ENCODE peak calls at places on chromosomes 7 and 10, in six cellular contexts. One of them, this sample, is unnamed.

GRCh38 chr10:110508806-110509544 is 11.3 kb downstream of the DUSP5 start:
- DNase-seq in right atrium auricular region: no peak
- DNase-seq in OCI-LY7: no peak
- DNase-seq in heart left ventricle: peak; percentile 68
- DNase-seq in Panc1: no peak
- DNase-seq in neuronal stem cell: no peak
- DNase-seq in this sample: no peak

GRCh38 chr7:37659971-37660370 is 23.6 kb upstream of the GPR141 start:
- DNase-seq in OCI-LY7: no peak
- DNase-seq in neuronal stem cell: no peak
- DNase-seq in Panc1: no peak
- DNase-seq in heart left ventricle: no peak
- DNase-seq in right atrium auricular region: no peak
- DNase-seq in this sample: no peak

GRCh38 chr10:72035488-72035887 is 52.9 kb downstream of the SPOCK2 start:
- DNase-seq in neuronal stem cell: no peak
- DNase-seq in heart left ventricle: no peak
- DNase-seq in right atrium auricular region: no peak
- DNase-seq in Panc1: no peak
- DNase-seq in OCI-LY7: no peak
- DNase-seq in this sample: no peak

GRCh38 chr10:117461766-117462423 is 80.7 kb upstream of the EMX2 start:
- DNase-seq in neuronal stem cell: no peak
- DNase-seq in right atrium auricular region: peak; percentile 71
- DNase-seq in heart left ventricle: no peak
- DNase-seq in Panc1: peak; percentile 80
- DNase-seq in OCI-LY7: no peak
- DNase-seq in this sample: no peak

GRCh38 chr10:31709028-31709427 is 219.6 kb downstream of the ARHGAP12 start:
- DNase-seq in Panc1: peak; percentile 4
- DNase-seq in neuronal stem cell: no peak
- DNase-seq in heart left ventricle: no peak
- DNase-seq in right atrium auricular region: no peak
- DNase-seq in OCI-LY7: no peak
- DNase-seq in this sample: no peak

GRCh38 chr7:23931633-23932032 is 221.6 kb downstream of the STK31 start:
- DNase-seq in neuronal stem cell: no peak
- DNase-seq in heart left ventricle: no peak
- DNase-seq in Panc1: no peak
- DNase-seq in OCI-LY7: no peak
- DNase-seq in right atrium auricular region: no peak
- DNase-seq in this sample: no peak

GRCh38 chr10:26517141-26517890 is 79.2 kb downstream of the APBB1IP start:
- DNase-seq in right atrium auricular region: no peak
- DNase-seq in heart left ventricle: no peak
- DNase-seq in OCI-LY7: no peak
- DNase-seq in Panc1: no peak
- DNase-seq in neuronal stem cell: no peak
- DNase-seq in this sample: no peak

GRCh38 chr7:47102442-47102841 is 479.5 kb downstream of the TNS3 start:
- DNase-seq in neuronal stem cell: no peak
- DNase-seq in right atrium auricular region: no peak
- DNase-seq in OCI-LY7: no peak
- DNase-seq in Panc1: no peak
- DNase-seq in heart left ventricle: no peak
- DNase-seq in this sample: no peak

GRCh38 chr10:70308121-70309060 is 24.6 kb upstream of the NPFFR1 start:
- DNase-seq in heart left ventricle: no peak
- DNase-seq in right atrium auricular region: no peak
- DNase-seq in neuronal stem cell: no peak
- DNase-seq in OCI-LY7: no peak
- DNase-seq in Panc1: no peak
- DNase-seq in this sample: no peak

GRCh38 chr10:121928528-121928884 is 675 bp upstream of the ATE1 start:
- DNase-seq in Panc1: no peak
- DNase-seq in OCI-LY7: peak; percentile 32
- DNase-seq in right atrium auricular region: no peak
- DNase-seq in heart left ventricle: no peak
- DNase-seq in neuronal stem cell: no peak
- DNase-seq in this sample: peak; percentile 66

GRCh38 chr10:96339956-96340904 is 18.6 kb downstream of the OPALIN start:
- DNase-seq in neuronal stem cell: peak; percentile 67
- DNase-seq in heart left ventricle: no peak
- DNase-seq in Panc1: peak; percentile 20
- DNase-seq in OCI-LY7: peak; percentile 88
- DNase-seq in right atrium auricular region: no peak
- DNase-seq in this sample: no peak

GRCh38 chr10:99748823-99749451 is 16.9 kb downstream of the CUTC start:
- DNase-seq in neuronal stem cell: no peak
- DNase-seq in OCI-LY7: no peak
- DNase-seq in right atrium auricular region: no peak
- DNase-seq in Panc1: no peak
- DNase-seq in heart left ventricle: no peak
- DNase-seq in this sample: no peak

GRCh38 chr7:117596134-117596533 is 116.3 kb downstream of the CFTR start:
- DNase-seq in OCI-LY7: no peak
- DNase-seq in Panc1: no peak
- DNase-seq in heart left ventricle: peak; percentile 25
- DNase-seq in neuronal stem cell: no peak
- DNase-seq in right atrium auricular region: no peak
- DNase-seq in this sample: no peak

GRCh38 chr7:144006029-144006428 is 5.9 kb downstream of the OR6B1 start:
- DNase-seq in neuronal stem cell: no peak
- DNase-seq in heart left ventricle: no peak
- DNase-seq in Panc1: no peak
- DNase-seq in OCI-LY7: no peak
- DNase-seq in right atrium auricular region: no peak
- DNase-seq in this sample: no peak

GRCh38 chr10:132607491-132607890 is 69.9 kb downstream of the INPP5A start:
- DNase-seq in OCI-LY7: no peak
- DNase-seq in right atrium auricular region: no peak
- DNase-seq in neuronal stem cell: no peak
- DNase-seq in Panc1: no peak
- DNase-seq in heart left ventricle: peak; percentile 56
- DNase-seq in this sample: peak; percentile 36

GRCh38 chr10:6108072-6108471 is 19.2 kb downstream of the RBM17 start:
- DNase-seq in neuronal stem cell: no peak
- DNase-seq in right atrium auricular region: no peak
- DNase-seq in heart left ventricle: no peak
- DNase-seq in OCI-LY7: no peak
- DNase-seq in Panc1: no peak
- DNase-seq in this sample: no peak

GRCh38 chr7:135342887-135343286 is 109.2 kb downstream of the STRA8 start:
- DNase-seq in neuronal stem cell: no peak
- DNase-seq in Panc1: no peak
- DNase-seq in heart left ventricle: peak; percentile 73
- DNase-seq in right atrium auricular region: no peak
- DNase-seq in OCI-LY7: no peak
- DNase-seq in this sample: no peak

GRCh38 chr10:128695931-128696330 is 569.7 kb upstream of the MKI67 start:
- DNase-seq in OCI-LY7: no peak
- DNase-seq in heart left ventricle: no peak
- DNase-seq in Panc1: no peak
- DNase-seq in right atrium auricular region: no peak
- DNase-seq in neuronal stem cell: no peak
- DNase-seq in this sample: no peak

GRCh38 chr7:116949941-116950801 is 3.1 kb upstream of the ST7 start:
- DNase-seq in Panc1: no peak
- DNase-seq in neuronal stem cell: no peak
- DNase-seq in right atrium auricular region: no peak
- DNase-seq in heart left ventricle: no peak
- DNase-seq in OCI-LY7: no peak
- DNase-seq in this sample: no peak

GRCh38 chr10:84825330-84825729 is 496.9 kb downstream of the CCSER2 start:
- DNase-seq in Panc1: no peak
- DNase-seq in OCI-LY7: no peak
- DNase-seq in right atrium auricular region: no peak
- DNase-seq in heart left ventricle: peak; percentile 62
- DNase-seq in neuronal stem cell: no peak
- DNase-seq in this sample: no peak

GRCh38 chr10:130127612-130128607 is 8.3 kb upstream of the GLRX3 start:
- DNase-seq in heart left ventricle: no peak
- DNase-seq in neuronal stem cell: peak; percentile 59
- DNase-seq in OCI-LY7: peak; percentile 69
- DNase-seq in right atrium auricular region: no peak
- DNase-seq in Panc1: peak; percentile 65
- DNase-seq in this sample: peak; percentile 51

GRCh38 chr7:102425639-102426267 is 7.6 kb upstream of the ORAI2 start:
- DNase-seq in OCI-LY7: peak; percentile 94
- DNase-seq in neuronal stem cell: no peak
- DNase-seq in heart left ventricle: peak; percentile 86
- DNase-seq in right atrium auricular region: peak; percentile 63
- DNase-seq in Panc1: no peak
- DNase-seq in this sample: peak; percentile 69

GRCh38 chr10:11097686-11098085 is 80.0 kb downstream of the CELF2 start:
- DNase-seq in heart left ventricle: no peak
- DNase-seq in right atrium auricular region: no peak
- DNase-seq in OCI-LY7: no peak
- DNase-seq in neuronal stem cell: no peak
- DNase-seq in Panc1: no peak
- DNase-seq in this sample: no peak

GRCh38 chr10:119370046-119370770 is 162.8 kb downstream of the GRK5 start:
- DNase-seq in Panc1: no peak
- DNase-seq in right atrium auricular region: peak; percentile 85
- DNase-seq in heart left ventricle: no peak
- DNase-seq in OCI-LY7: no peak
- DNase-seq in neuronal stem cell: no peak
- DNase-seq in this sample: no peak

GRCh38 chr7:29019896-29020295 is 61.8 kb upstream of the TRIL start:
- DNase-seq in heart left ventricle: no peak
- DNase-seq in Panc1: no peak
- DNase-seq in right atrium auricular region: no peak
- DNase-seq in neuronal stem cell: no peak
- DNase-seq in OCI-LY7: no peak
- DNase-seq in this sample: no peak

GRCh38 chr7:4739528-4739992 is 35.9 kb upstream of the AP5Z1 start:
- DNase-seq in right atrium auricular region: peak; percentile 73
- DNase-seq in Panc1: no peak
- DNase-seq in heart left ventricle: no peak
- DNase-seq in neuronal stem cell: no peak
- DNase-seq in OCI-LY7: no peak
- DNase-seq in this sample: no peak

GRCh38 chr10:93416824-93417223 is 65.3 kb downstream of the MYOF start:
- DNase-seq in heart left ventricle: no peak
- DNase-seq in OCI-LY7: no peak
- DNase-seq in right atrium auricular region: no peak
- DNase-seq in Panc1: no peak
- DNase-seq in neuronal stem cell: no peak
- DNase-seq in this sample: no peak

DNA sequence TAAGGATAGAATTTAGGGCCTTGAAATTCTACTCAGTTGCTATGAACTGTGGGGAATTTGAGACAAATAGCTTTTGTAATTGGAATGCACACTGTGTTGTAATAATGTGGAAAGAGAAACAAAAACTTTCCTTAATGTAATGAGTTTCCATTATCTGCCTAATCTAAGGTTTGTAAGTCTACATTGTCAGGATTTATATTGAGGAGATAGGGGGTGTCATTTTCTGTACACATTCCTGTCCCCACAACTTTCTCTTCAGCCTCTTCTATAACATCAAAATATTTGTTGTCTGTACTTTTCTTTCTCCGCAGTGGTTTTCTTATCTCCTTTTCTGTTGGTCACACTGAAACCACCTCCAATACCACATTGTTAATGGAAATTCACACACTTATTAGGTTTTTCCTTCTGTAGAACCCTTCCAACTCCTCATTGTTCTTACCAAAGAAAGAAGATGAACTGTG is 41.5 kb downstream of the ARID5B start:
- DNase-seq in heart left ventricle: no peak
- DNase-seq in neuronal stem cell: no peak
- DNase-seq in OCI-LY7: no peak
- DNase-seq in right atrium auricular region: no peak
- DNase-seq in Panc1: no peak
- DNase-seq in this sample: no peak
- H3K4me3 ChIP-seq in heart left ventricle: no peak overlapping the region
- H3K4me3 ChIP-seq in neuronal stem cell: no peak overlapping the region
- H3K4me3 ChIP-seq in OCI-LY7: peak overlapping the region; percentile 30
- H3K4me3 ChIP-seq in right atrium auricular region: no peak overlapping the region
- H3K4me3 ChIP-seq in Panc1: peak overlapping the region; percentile 14
- H3K4me3 ChIP-seq in this sample: peak overlapping the region; percentile 17

DNA sequence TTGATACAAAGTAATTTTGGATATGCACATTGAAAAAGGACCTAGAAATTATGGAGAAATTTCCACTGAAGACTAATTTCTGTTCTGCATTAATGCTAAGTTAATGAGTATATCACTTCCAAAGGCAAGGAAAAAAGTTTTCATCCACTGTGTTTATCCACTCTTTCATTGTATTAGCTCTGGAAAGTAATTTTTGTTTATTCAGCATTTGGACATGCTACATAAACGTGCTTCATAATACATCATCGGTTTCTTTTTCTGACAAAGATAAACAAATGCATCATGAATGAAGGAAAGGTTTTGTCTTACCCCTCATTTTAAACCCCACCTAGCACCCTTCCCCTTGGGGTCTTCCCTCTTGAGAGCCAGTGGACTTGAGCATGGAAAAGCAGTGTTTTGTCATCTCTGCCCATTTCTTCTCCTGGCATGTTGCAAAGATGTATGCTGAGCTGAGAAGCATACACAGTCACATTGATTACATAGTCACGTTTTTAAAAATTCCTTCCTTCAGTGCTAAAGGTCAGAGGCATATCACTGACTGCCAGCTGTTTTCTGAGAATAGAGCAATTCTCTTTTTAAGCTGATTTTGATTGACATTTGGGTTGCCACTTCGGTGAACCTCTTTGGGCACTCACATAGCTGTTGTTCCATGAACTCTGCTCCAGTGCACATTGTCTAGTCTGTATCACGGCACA is 65.9 kb upstream of the C7orf33 start:
- DNase-seq in OCI-LY7: no peak
- DNase-seq in neuronal stem cell: no peak
- DNase-seq in heart left ventricle: no peak
- DNase-seq in right atrium auricular region: no peak
- DNase-seq in Panc1: no peak
- DNase-seq in this sample: no peak
- H3K4me1 ChIP-seq in OCI-LY7: no peaks in the 10 kb centered on the region
- H3K4me1 ChIP-seq in neuronal stem cell: no peaks in the 10 kb centered on the region
- H3K4me1 ChIP-seq in heart left ventricle: no peaks in the 10 kb centered on the region
- H3K4me1 ChIP-seq in right atrium auricular region: no peaks in the 10 kb centered on the region
- H3K4me1 ChIP-seq in Panc1: no peaks in the 10 kb centered on the region
- H3K4me1 ChIP-seq in this sample: no peaks in the 10 kb centered on the region

GRCh38 chr10:42755028-42755451 is 27.6 kb upstream of the BMS1 start:
- DNase-seq in neuronal stem cell: no peak
- DNase-seq in OCI-LY7: no peak
- DNase-seq in right atrium auricular region: no peak
- DNase-seq in heart left ventricle: no peak
- DNase-seq in Panc1: no peak
- DNase-seq in this sample: no peak
- H3K4me3 ChIP-seq in neuronal stem cell: peak overlapping the region; percentile 46
- H3K4me3 ChIP-seq in OCI-LY7: no peak overlapping the region
- H3K4me3 ChIP-seq in right atrium auricular region: peak overlapping the region; percentile 42
- H3K4me3 ChIP-seq in heart left ventricle: peak overlapping the region; percentile 43
- H3K4me3 ChIP-seq in Panc1: peak overlapping the region; percentile 70
- H3K4me3 ChIP-seq in this sample: peak overlapping the region; percentile 37

DNA sequence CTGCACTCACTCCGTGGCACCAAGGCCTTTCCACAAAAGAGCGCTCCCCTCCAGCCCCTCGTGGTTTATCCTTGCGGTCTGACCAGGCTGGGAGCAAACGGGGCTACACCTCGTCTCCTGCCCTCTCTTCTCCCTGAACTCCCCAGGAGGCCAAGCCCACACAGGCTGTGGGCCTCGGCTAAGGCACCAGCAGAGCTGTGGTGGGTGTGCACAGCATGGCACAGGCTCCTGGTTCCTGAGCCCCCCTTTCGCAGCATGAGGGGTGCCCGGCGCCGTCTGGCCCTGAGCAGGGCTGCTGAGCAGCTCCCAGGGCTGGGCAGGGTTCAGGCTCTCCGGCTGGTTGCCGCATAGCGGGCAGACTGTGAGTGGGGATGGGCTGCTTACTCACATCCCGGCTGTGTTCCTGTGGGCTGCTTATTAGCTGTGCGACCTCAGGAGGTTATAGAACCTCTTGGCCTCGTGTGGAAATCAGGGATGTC is 90.4 kb downstream of the ZMIZ1 start:
- DNase-seq in Panc1: no peak
- DNase-seq in OCI-LY7: no peak
- DNase-seq in right atrium auricular region: peak; percentile 82
- DNase-seq in neuronal stem cell: no peak
- DNase-seq in heart left ventricle: peak; percentile 68
- DNase-seq in this sample: no peak
- H3K4me1 ChIP-seq in Panc1: peaks cover 76% of the 10 kb centered on the region
- H3K4me1 ChIP-seq in OCI-LY7: no peaks in the 10 kb centered on the region
- H3K4me1 ChIP-seq in right atrium auricular region: no peaks in the 10 kb centered on the region
- H3K4me1 ChIP-seq in neuronal stem cell: peaks cover 45% of the 10 kb centered on the region
- H3K4me1 ChIP-seq in heart left ventricle: peaks cover 81% of the 10 kb centered on the region
- H3K4me1 ChIP-seq in this sample: peaks cover 56% of the 10 kb centered on the region